ENCODE peak calls at places on chromosomes 12 and 14, in eight cellular contexts. U is NCI-H146, H is brain microvascular endothelial cell, N is SW480, S is ureter, Y is NCI-H2081, I is iPS-NIHi11, E is Ammon's horn. L is an unnamed sample.

GRCh38 chr12:3231399-3231876 is 154.3 kb downstream of the TSPAN9 start:
- DNase-seq in U (no peak), H (no peak), N (peak), S (no peak), Y (no peak), I (peak), E (no peak), L (no peak)

GRCh38 chr14:72513994-72514659 is 379.8 kb downstream of the DPF3 start:
- DNase-seq in U (no peak), H (no peak), N (peak), S (no peak), Y (no peak), I (peak), E (peak), L (no peak)

GRCh38 chr12:61018571-61018970 is 1241.6 kb upstream of the USP15 start:
- DNase-seq in U (no peak), H (no peak), N (no peak), S (no peak), Y (no peak), I (no peak), E (no peak), L (no peak)

GRCh38 chr12:57195186-57195585 is 21.4 kb upstream of the NXPH4 start:
- DNase-seq in U (no peak), H (no peak), N (no peak), S (no peak), Y (no peak), I (no peak), E (no peak), L (no peak)

GRCh38 chr12:131221061-131221945 is 267.6 kb downstream of the ADGRD1 start:
- DNase-seq in U (no peak), H (no peak), N (no peak), S (no peak), Y (no peak), I (no peak), E (no peak), L (no peak)

GRCh38 chr12:13178568-13179158 is 17.9 kb upstream of the EMP1 start:
- DNase-seq in U (no peak), H (no peak), N (no peak), S (no peak), Y (no peak), I (no peak), E (no peak), L (no peak)

GRCh38 chr14:29243355-29243754 is 476.8 kb downstream of the FOXG1 start:
- DNase-seq in U (peak), H (no peak), N (no peak), S (no peak), Y (no peak), I (no peak), E (no peak), L (no peak)

GRCh38 chr12:101962486-101962885 is 85.1 kb downstream of the DRAM1 start:
- DNase-seq in U (no peak), H (no peak), N (no peak), S (no peak), Y (no peak), I (no peak), E (no peak), L (no peak)

GRCh38 chr12:30427555-30427954 is 268.1 kb downstream of the IPO8 start:
- DNase-seq in U (no peak), H (no peak), N (no peak), S (no peak), Y (no peak), I (no peak), E (no peak), L (no peak)

GRCh38 chr14:99788713-99789112 is 4.5 kb upstream of the EML1 start:
- DNase-seq in U (no peak), H (no peak), N (no peak), S (no peak), Y (no peak), I (no peak), E (no peak), L (no peak)

GRCh38 chr12:31031951-31032335 is 41.7 kb upstream of the DDX11 start:
- DNase-seq in U (no peak), H (no peak), N (no peak), S (no peak), Y (no peak), I (no peak), E (no peak), L (no peak)

GRCh38 chr12:14921218-14921617 is 17.1 kb downstream of the ERP27 start:
- DNase-seq in U (no peak), H (no peak), N (no peak), S (no peak), Y (no peak), I (no peak), E (no peak), L (no peak)

GRCh38 chr12:101019667-101020066 is 190.4 kb downstream of the SLC5A8 start:
- DNase-seq in U (no peak), H (no peak), N (no peak), S (no peak), Y (no peak), I (no peak), E (no peak), L (no peak)

GRCh38 chr12:54328595-54329337 is 3.8 kb downstream of the COPZ1 start:
- DNase-seq in U (no peak), H (no peak), N (peak), S (no peak), Y (no peak), I (no peak), E (no peak), L (no peak)

GRCh38 chr12:128486951-128487350 is 220.0 kb downstream of the TMEM132C start:
- DNase-seq in U (no peak), H (no peak), N (no peak), S (no peak), Y (no peak), I (no peak), E (peak), L (no peak)

GRCh38 chr12:97275261-97276197 is 187.1 kb upstream of the RMST start:
- DNase-seq in U (peak), H (no peak), N (no peak), S (no peak), Y (no peak), I (peak), E (peak), L (no peak)

GRCh38 chr14:33454022-33454645 is 496.7 kb downstream of the EGLN3 start:
- DNase-seq in U (no peak), H (no peak), N (no peak), S (no peak), Y (no peak), I (no peak), E (no peak), L (no peak)

GRCh38 chr12:76072568-76072967 is 11.9 kb downstream of the NAP1L1 start:
- DNase-seq in U (no peak), H (no peak), N (no peak), S (no peak), Y (no peak), I (no peak), E (no peak), L (no peak)

GRCh38 chr12:85642810-85643209 is 193.4 kb downstream of the RASSF9 start:
- DNase-seq in U (no peak), H (peak), N (no peak), S (no peak), Y (no peak), I (peak), E (no peak), L (no peak)

GRCh38 chr14:90993792-90994191 is 66.6 kb downstream of the RPS6KA5 start:
- DNase-seq in U (no peak), H (no peak), N (no peak), S (no peak), Y (no peak), I (no peak), E (no peak), L (no peak)

GRCh38 chr12:94812345-94812744 is 162.0 kb upstream of the TMCC3 start:
- DNase-seq in U (no peak), H (no peak), N (no peak), S (no peak), Y (no peak), I (no peak), E (no peak), L (no peak)

GRCh38 chr14:97657609-97658008 is 860.4 kb downstream of the VRK1 start:
- DNase-seq in U (no peak), H (no peak), N (no peak), S (no peak), Y (no peak), I (no peak), E (no peak), L (no peak)

GRCh38 chr14:100362311-100362927 is 39.3 kb downstream of the SLC25A47 start:
- DNase-seq in U (peak), H (no peak), N (no peak), S (no peak), Y (peak), I (no peak), E (no peak), L (no peak)